ENCODE peak calls at places on chromosomes 5 and 9, in seven cellular contexts. M is neural crest cell; B is endodermal cell; W is nephron progenitor cell; R is caudate nucleus; V is NCI-H1417; C is activated T-helper 2 cell treated with anti-CD3 and anti-CD28 coated beads, Interferon-gamma antibody, Interleukin-2, Interleukin-4, amounts not matched to agents 10 μg/mL and 5 μg/mL and 100 μg/mL, durations not matched to agents 14 hours and 24 hours and 36 hours. F is an unnamed sample.

GRCh38 chr5:501040-501832 is 23.0 kb downstream of the SLC9A3 start:
- DNase-seq in B (no peak), R (no peak), V (no peak), W (peak; percentile 6), M (no peak), C (no peak), F (no peak)

GRCh38 chr5:126718246-126718868 is 58.6 kb upstream of the LMNB1 start:
- DNase-seq in R (no peak), M (no peak), C (no peak), W (peak; percentile 10), V (no peak), B (peak; percentile 92), F (no peak)

GRCh38 chr9:125663127-125663526 is 43.9 kb downstream of the MAPKAP1 start:
- DNase-seq in B (no peak), V (no peak), C (no peak), R (no peak), M (no peak), W (no peak), F (no peak)

GRCh38 chr9:74025402-74025894 is 471.7 kb upstream of the RORB start:
- DNase-seq in V (no peak), W (no peak), B (no peak), R (no peak), C (no peak), M (no peak), F (no peak)

GRCh38 chr5:13212843-13213242 is 731.6 kb downstream of the DNAH5 start:
- DNase-seq in B (no peak), V (no peak), R (no peak), W (no peak), M (no peak), C (no peak), F (no peak)

GRCh38 chr9:6937209-6937608 is 179.4 kb downstream of the KDM4C start:
- DNase-seq in M (no peak), C (no peak), V (no peak), R (no peak), B (no peak), W (no peak), F (no peak)

GRCh38 chr9:4970970-4971641 is 14.0 kb upstream of the JAK2 start:
- DNase-seq in M (no peak), R (no peak), W (no peak), V (no peak), B (no peak), C (peak; percentile 57), F (peak; percentile 37)

GRCh38 chr9:85224729-85225128 is 517.0 kb downstream of the AGTPBP1 start:
- DNase-seq in M (no peak), R (no peak), V (no peak), C (no peak), W (no peak), B (no peak), F (no peak)

GRCh38 chr9:134325813-134326753 is at the start of gene RXRA:
- DNase-seq in W (peak; percentile 87), R (peak; percentile 58), B (peak; percentile 88), V (peak; percentile 79), C (peak; percentile 22), M (peak; percentile 78), F (peak; percentile 49)

GRCh38 chr5:140554454-140554853 is 2.8 kb downstream of the SRA1 start:
- DNase-seq in V (no peak), M (no peak), R (no peak), W (no peak), C (no peak), B (no peak), F (no peak)

F was measured in OCI-LY7.